ENCODE peak calls at places on chromosomes 7 and 10, in eight cellular contexts. One of them, this sample, is unnamed.

GRCh38 chr7:98281757-98282652 is 519 bp downstream of the BRI3 start:
- DNase-seq in spleen: peak
- DNase-seq in suprapubic skin: no peak
- DNase-seq in HCT116: no peak
- DNase-seq in Panc1: no peak
- DNase-seq in GM12878: no peak
- DNase-seq in endothelial cell of umbilical vein: peak
- DNase-seq in SK-N-SH: peak
- DNase-seq in this sample: no peak

GRCh38 chr7:117269417-117269816 is 53.4 kb downstream of the WNT2 start:
- DNase-seq in spleen: no peak
- DNase-seq in suprapubic skin: no peak
- DNase-seq in HCT116: peak
- DNase-seq in Panc1: peak
- DNase-seq in GM12878: no peak
- DNase-seq in endothelial cell of umbilical vein: peak
- DNase-seq in SK-N-SH: no peak
- DNase-seq in this sample: no peak

GRCh38 chr10:118304521-118304920 is 37.6 kb downstream of the FAM204A start:
- DNase-seq in spleen: no peak
- DNase-seq in suprapubic skin: no peak
- DNase-seq in HCT116: no peak
- DNase-seq in Panc1: no peak
- DNase-seq in GM12878: no peak
- DNase-seq in endothelial cell of umbilical vein: no peak
- DNase-seq in SK-N-SH: no peak
- DNase-seq in this sample: no peak

GRCh38 chr10:105727131-105727530 is 1086.0 kb downstream of the SORCS3 start:
- DNase-seq in spleen: no peak
- DNase-seq in suprapubic skin: no peak
- DNase-seq in HCT116: no peak
- DNase-seq in Panc1: no peak
- DNase-seq in GM12878: no peak
- DNase-seq in endothelial cell of umbilical vein: no peak
- DNase-seq in SK-N-SH: no peak
- DNase-seq in this sample: no peak

GRCh38 chr10:5147255-5147980 is 37.5 kb downstream of the AKR1C8 start:
- DNase-seq in spleen: no peak
- DNase-seq in suprapubic skin: no peak
- DNase-seq in HCT116: no peak
- DNase-seq in Panc1: no peak
- DNase-seq in GM12878: no peak
- DNase-seq in endothelial cell of umbilical vein: no peak
- DNase-seq in SK-N-SH: no peak
- DNase-seq in this sample: no peak

GRCh38 chr7:26035552-26035951 is 116.4 kb upstream of the NFE2L3 start:
- DNase-seq in spleen: no peak
- DNase-seq in suprapubic skin: no peak
- DNase-seq in HCT116: no peak
- DNase-seq in Panc1: no peak
- DNase-seq in GM12878: no peak
- DNase-seq in endothelial cell of umbilical vein: no peak
- DNase-seq in SK-N-SH: no peak
- DNase-seq in this sample: no peak

GRCh38 chr7:144437370-144438191 is 34.1 kb upstream of the NOBOX start:
- DNase-seq in spleen: no peak
- DNase-seq in suprapubic skin: no peak
- DNase-seq in HCT116: peak
- DNase-seq in Panc1: peak
- DNase-seq in GM12878: peak
- DNase-seq in endothelial cell of umbilical vein: peak
- DNase-seq in SK-N-SH: peak
- DNase-seq in this sample: peak

GRCh38 chr7:116802784-116803183 is 59.6 kb upstream of the CAPZA2 start:
- DNase-seq in spleen: no peak
- DNase-seq in suprapubic skin: no peak
- DNase-seq in HCT116: peak
- DNase-seq in Panc1: peak
- DNase-seq in GM12878: no peak
- DNase-seq in endothelial cell of umbilical vein: peak
- DNase-seq in SK-N-SH: peak
- DNase-seq in this sample: no peak

GRCh38 chr10:45261946-45262345 is 53.5 kb downstream of the OR13A1 start:
- DNase-seq in spleen: no peak
- DNase-seq in suprapubic skin: no peak
- DNase-seq in HCT116: no peak
- DNase-seq in Panc1: no peak
- DNase-seq in GM12878: no peak
- DNase-seq in endothelial cell of umbilical vein: no peak
- DNase-seq in SK-N-SH: no peak
- DNase-seq in this sample: no peak

GRCh38 chr7:73555411-73555982 is 2.0 kb downstream of the BCL7B start:
- DNase-seq in spleen: no peak
- DNase-seq in suprapubic skin: no peak
- DNase-seq in HCT116: no peak
- DNase-seq in Panc1: no peak
- DNase-seq in GM12878: no peak
- DNase-seq in endothelial cell of umbilical vein: peak
- DNase-seq in SK-N-SH: no peak
- DNase-seq in this sample: no peak
- H3K4me3 ChIP-seq in spleen: peak
- H3K4me3 ChIP-seq in suprapubic skin: peak
- H3K4me3 ChIP-seq in HCT116: peak
- H3K4me3 ChIP-seq in Panc1: peak
- H3K4me3 ChIP-seq in GM12878: peak
- H3K4me3 ChIP-seq in endothelial cell of umbilical vein: no peak
- H3K4me3 ChIP-seq in SK-N-SH: peak
- H3K4me3 ChIP-seq in this sample: peak

GRCh38 chr10:132398566-132398991 is 1.6 kb downstream of the PWWP2B start:
- DNase-seq in spleen: peak
- DNase-seq in suprapubic skin: no peak
- DNase-seq in HCT116: no peak
- DNase-seq in Panc1: no peak
- DNase-seq in GM12878: no peak
- DNase-seq in endothelial cell of umbilical vein: no peak
- DNase-seq in SK-N-SH: no peak
- DNase-seq in this sample: no peak

GRCh38 chr10:132395704-132396494 is 1.1 kb upstream of the PWWP2B start:
- DNase-seq in spleen: peak
- DNase-seq in suprapubic skin: peak
- DNase-seq in HCT116: no peak
- DNase-seq in Panc1: no peak
- DNase-seq in GM12878: no peak
- DNase-seq in endothelial cell of umbilical vein: peak
- DNase-seq in SK-N-SH: peak
- DNase-seq in this sample: no peak

GRCh38 chr10:132396495-132397035 is 435 bp upstream of the PWWP2B start:
- DNase-seq in spleen: peak
- DNase-seq in suprapubic skin: no peak
- DNase-seq in HCT116: no peak
- DNase-seq in Panc1: no peak
- DNase-seq in GM12878: no peak
- DNase-seq in endothelial cell of umbilical vein: no peak
- DNase-seq in SK-N-SH: peak
- DNase-seq in this sample: no peak

GRCh38 chr10:132397671-132398565 is 918 bp downstream of the PWWP2B start:
- DNase-seq in spleen: peak
- DNase-seq in suprapubic skin: no peak
- DNase-seq in HCT116: no peak
- DNase-seq in Panc1: no peak
- DNase-seq in GM12878: no peak
- DNase-seq in endothelial cell of umbilical vein: peak
- DNase-seq in SK-N-SH: peak
- DNase-seq in this sample: no peak

DNA sequence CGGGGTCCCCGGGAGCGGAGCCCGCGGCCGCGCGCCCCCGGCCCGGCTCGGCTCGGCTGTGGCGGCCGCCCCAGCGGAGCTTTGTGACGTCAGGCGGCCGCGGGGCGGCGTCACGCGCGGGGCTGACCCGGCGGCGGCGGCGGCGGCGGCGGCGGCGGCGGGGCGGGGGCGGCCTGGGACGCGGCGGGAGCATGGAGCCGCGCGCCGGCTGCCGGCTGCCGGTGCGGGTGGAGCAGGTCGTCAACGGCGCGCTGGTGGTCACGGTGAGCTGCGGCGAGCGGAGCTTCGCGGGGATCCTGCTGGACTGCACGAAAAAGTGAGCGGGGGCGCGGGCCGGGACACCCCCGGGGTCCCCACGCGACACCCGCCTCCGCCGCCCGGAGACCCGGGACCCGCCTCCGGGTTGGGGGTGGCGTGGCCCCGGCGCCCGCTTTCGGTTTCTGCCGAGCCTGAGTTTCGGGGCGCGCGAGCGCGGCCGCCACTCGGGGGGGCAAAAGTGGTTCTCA is at the start of gene PWWP2B:
- DNase-seq in spleen: peak
- DNase-seq in suprapubic skin: no peak
- DNase-seq in HCT116: no peak
- DNase-seq in Panc1: no peak
- DNase-seq in GM12878: no peak
- DNase-seq in endothelial cell of umbilical vein: no peak
- DNase-seq in SK-N-SH: peak
- DNase-seq in this sample: no peak
- TF ChIP-seq POLR2AphosphoS5 in spleen: no peak
- TF ChIP-seq POLR2AphosphoS5 in suprapubic skin: no peak
- TF ChIP-seq POLR2AphosphoS5 in HCT116: no peak
- TF ChIP-seq POLR2AphosphoS5 in Panc1: no peak
- TF ChIP-seq POLR2AphosphoS5 in GM12878: no peak
- TF ChIP-seq POLR2AphosphoS5 in endothelial cell of umbilical vein: peak
- TF ChIP-seq POLR2AphosphoS5 in SK-N-SH: no peak
- TF ChIP-seq POLR2AphosphoS5 in this sample: no peak

GRCh38 chr10:102398172-102399020 is 2.9 kb downstream of the NFKB2 start:
- DNase-seq in spleen: peak
- DNase-seq in suprapubic skin: no peak
- DNase-seq in HCT116: no peak
- DNase-seq in Panc1: no peak
- DNase-seq in GM12878: no peak
- DNase-seq in endothelial cell of umbilical vein: no peak
- DNase-seq in SK-N-SH: no peak
- DNase-seq in this sample: no peak

GRCh38 chr10:102395677-102396197 is at the start of gene NFKB2:
- DNase-seq in spleen: peak
- DNase-seq in suprapubic skin: no peak
- DNase-seq in HCT116: no peak
- DNase-seq in Panc1: no peak
- DNase-seq in GM12878: no peak
- DNase-seq in endothelial cell of umbilical vein: no peak
- DNase-seq in SK-N-SH: peak
- DNase-seq in this sample: no peak

GRCh38 chr10:102396251-102396650 is 746 bp downstream of the NFKB2 start:
- DNase-seq in spleen: no peak
- DNase-seq in suprapubic skin: no peak
- DNase-seq in HCT116: no peak
- DNase-seq in Panc1: no peak
- DNase-seq in GM12878: no peak
- DNase-seq in endothelial cell of umbilical vein: no peak
- DNase-seq in SK-N-SH: no peak
- DNase-seq in this sample: no peak

GRCh38 chr10:102396751-102397151 is 1.2 kb downstream of the NFKB2 start:
- DNase-seq in spleen: no peak
- DNase-seq in suprapubic skin: no peak
- DNase-seq in HCT116: no peak
- DNase-seq in Panc1: no peak
- DNase-seq in GM12878: no peak
- DNase-seq in endothelial cell of umbilical vein: no peak
- DNase-seq in SK-N-SH: no peak
- DNase-seq in this sample: no peak

DNA sequence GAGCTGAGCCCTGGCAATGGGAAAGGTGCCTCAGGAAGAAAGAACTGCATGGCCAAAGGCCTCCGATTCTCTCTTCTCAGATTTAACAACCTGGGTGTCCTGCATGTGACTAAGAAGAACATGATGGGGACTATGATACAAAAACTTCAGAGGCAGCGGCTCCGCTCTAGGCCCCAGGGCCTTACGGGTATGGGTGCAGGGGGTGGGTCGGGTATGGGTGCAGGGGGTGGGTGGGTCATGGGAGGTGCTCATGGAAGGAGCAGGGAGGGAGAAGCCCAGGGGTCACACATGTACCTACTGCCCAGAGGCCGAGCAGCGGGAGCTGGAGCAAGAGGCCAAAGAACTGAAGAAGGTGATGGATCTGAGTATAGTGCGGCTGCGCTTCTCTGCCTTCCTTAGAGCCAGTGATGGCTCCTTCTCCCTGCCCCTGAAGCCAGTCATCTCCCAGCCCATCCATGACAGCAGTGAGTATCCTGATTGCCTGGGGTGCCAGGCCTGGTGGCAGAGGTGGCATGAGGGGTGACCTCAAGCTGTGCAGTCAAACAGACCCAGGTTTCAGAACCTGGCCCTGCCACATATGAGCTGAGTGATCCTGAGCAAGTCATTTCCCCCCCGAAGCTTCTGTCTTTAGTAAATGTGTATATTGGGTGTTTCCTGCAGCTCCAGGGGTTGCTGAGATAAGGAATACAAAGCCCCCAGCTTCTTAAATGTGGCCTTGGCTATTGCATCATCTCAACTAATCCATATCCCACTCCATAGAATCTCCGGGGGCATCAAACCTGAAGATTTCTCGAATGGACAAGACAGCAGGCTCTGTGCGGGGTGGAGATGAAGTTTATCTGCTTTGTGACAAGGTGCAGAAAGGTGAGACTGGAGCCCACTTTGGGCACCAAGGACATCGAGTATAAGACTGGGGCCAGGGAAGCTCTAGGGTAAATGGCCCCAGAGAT is 2.0 kb downstream of the NFKB2 start:
- DNase-seq in spleen: no peak
- DNase-seq in suprapubic skin: no peak
- DNase-seq in HCT116: no peak
- DNase-seq in Panc1: no peak
- DNase-seq in GM12878: no peak
- DNase-seq in endothelial cell of umbilical vein: no peak
- DNase-seq in SK-N-SH: no peak
- DNase-seq in this sample: no peak
- H3K4me3 ChIP-seq in spleen: peak
- H3K4me3 ChIP-seq in suprapubic skin: no peak
- H3K4me3 ChIP-seq in HCT116: no peak
- H3K4me3 ChIP-seq in Panc1: no peak
- H3K4me3 ChIP-seq in GM12878: peak
- H3K4me3 ChIP-seq in endothelial cell of umbilical vein: no peak
- H3K4me3 ChIP-seq in SK-N-SH: no peak
- H3K4me3 ChIP-seq in this sample: no peak

GRCh38 chr7:101208794-101209193 is 8.0 kb upstream of the MOGAT3 start:
- DNase-seq in spleen: no peak
- DNase-seq in suprapubic skin: no peak
- DNase-seq in HCT116: no peak
- DNase-seq in Panc1: no peak
- DNase-seq in GM12878: no peak
- DNase-seq in endothelial cell of umbilical vein: no peak
- DNase-seq in SK-N-SH: no peak
- DNase-seq in this sample: no peak
- TF ChIP-seq POLR2AphosphoS5 in spleen: no peak
- TF ChIP-seq POLR2AphosphoS5 in suprapubic skin: no peak
- TF ChIP-seq POLR2AphosphoS5 in HCT116: no peak
- TF ChIP-seq POLR2AphosphoS5 in Panc1: no peak
- TF ChIP-seq POLR2AphosphoS5 in GM12878: no peak
- TF ChIP-seq POLR2AphosphoS5 in endothelial cell of umbilical vein: no peak
- TF ChIP-seq POLR2AphosphoS5 in SK-N-SH: no peak
- TF ChIP-seq POLR2AphosphoS5 in this sample: no peak

This sample was measured in SK-N-MC.